ENCODE peak calls at places on chromosomes 11 and 22, in four cellular contexts. H, N, A and U are unnamed samples.

GRCh38 chr22:27715078-27715477 is 86.5 kb downstream of the MN1 start:
- DNase-seq in N (no peak), A (no peak), H (peak), U (no peak)

GRCh38 chr11:109864161-109864661 is 229.0 kb upstream of the ZC3H12C start:
- DNase-seq in H (no peak), N (no peak), A (peak), U (no peak)

GRCh38 chr22:40966683-40967082 is 15.5 kb downstream of the RBX1 start:
- DNase-seq in H (no peak), A (no peak), N (no peak), U (no peak)

GRCh38 chr11:128715691-128716153 is 21.9 kb downstream of the FLI1 start:
- DNase-seq in H (no peak), N (no peak), A (peak), U (no peak)

GRCh38 chr11:2108675-2109481 is 30.3 kb downstream of the IGF2 start:
- DNase-seq in H (no peak), N (no peak), A (no peak), U (no peak)

GRCh38 chr11:112784323-112785073 is 176.7 kb upstream of the NCAM1 start:
- DNase-seq in N (no peak), H (peak), A (no peak), U (no peak)

GRCh38 chr11:75428301-75428724 is 4.7 kb downstream of the KLHL35 start:
- DNase-seq in A (peak), H (peak), N (peak), U (no peak)

GRCh38 chr22:47164514-47165337 is 402.3 kb downstream of the TBC1D22A start:
- DNase-seq in N (no peak), A (no peak), H (no peak), U (no peak)

GRCh38 chr11:83571301-83571700 is 285.1 kb upstream of the CCDC90B start:
- DNase-seq in A (peak), N (no peak), H (no peak), U (no peak)

GRCh38 chr22:29215012-29215860 is 9.5 kb downstream of the EMID1 start:
- DNase-seq in N (no peak), H (no peak), A (no peak), U (no peak)

GRCh38 chr11:68379216-68379615 is 66.8 kb downstream of the LRP5 start:
- DNase-seq in N (no peak), H (no peak), A (no peak), U (no peak)

GRCh38 chr22:28750471-28750881 is 8.6 kb downstream of the HSCB start:
- DNase-seq in A (peak), N (no peak), H (no peak), U (no peak)

GRCh38 chr11:69368119-69368880 is 74.3 kb downstream of the MYEOV start:
- DNase-seq in A (no peak), H (no peak), N (no peak), U (no peak)

GRCh38 chr11:17752144-17752543 is 17.6 kb downstream of the KCNC1 start:
- DNase-seq in N (no peak), A (no peak), H (no peak), U (no peak)

GRCh38 chr11:27215471-27216267 is 147.3 kb downstream of the CCDC34 start:
- DNase-seq in H (no peak), A (no peak), N (no peak), U (no peak)

GRCh38 chr11:86919557-86920210 is 35.5 kb downstream of the FZD4 start:
- DNase-seq in N (no peak), A (peak), H (no peak), U (no peak)

GRCh38 chr22:26740253-26740652 is 82.9 kb downstream of the MIAT start:
- DNase-seq in N (no peak), H (no peak), A (no peak), U (no peak)

GRCh38 chr11:110587972-110588371 is 124.3 kb downstream of the ARHGAP20 start:
- DNase-seq in A (peak), N (no peak), H (no peak), U (no peak)

GRCh38 chr11:68581439-68581838 is 102.9 kb upstream of the GAL start:
- DNase-seq in A (no peak), N (no peak), H (no peak), U (no peak)

GRCh38 chr22:48919851-48920589 is 907.7 kb downstream of the BRD1 start:
- DNase-seq in H (no peak), N (no peak), A (no peak), U (no peak)

GRCh38 chr11:31827458-31828206 is 16.5 kb upstream of the PAX6 start:
- DNase-seq in H (no peak), A (peak), N (no peak), U (no peak)